ENCODE peak calls at places on chromosome 10, in six cellular contexts. One of them, this sample, is unnamed.

GRCh38 chr10:131113892-131114291 is 197.6 kb downstream of the TCERG1L start:
- DNase-seq in posterior vena cava: no peak
- DNase-seq in dorsolateral prefrontal cortex: no peak
- DNase-seq in amniotic stem cell: no peak
- DNase-seq in RPMI7951: no peak
- DNase-seq in OCI-M1: no peak
- DNase-seq in this sample: no peak

GRCh38 chr10:107554351-107554750 is 389.8 kb upstream of the SORCS1 start:
- DNase-seq in amniotic stem cell: no peak
- DNase-seq in dorsolateral prefrontal cortex: no peak
- DNase-seq in OCI-M1: no peak
- DNase-seq in posterior vena cava: no peak
- DNase-seq in RPMI7951: no peak
- DNase-seq in this sample: no peak

GRCh38 chr10:106392781-106393180 is 771.7 kb downstream of the SORCS1 start:
- DNase-seq in OCI-M1: no peak
- DNase-seq in amniotic stem cell: no peak
- DNase-seq in dorsolateral prefrontal cortex: no peak
- DNase-seq in RPMI7951: no peak
- DNase-seq in posterior vena cava: no peak
- DNase-seq in this sample: no peak

GRCh38 chr10:52741851-52742250 is 30.7 kb downstream of the MBL2 start:
- DNase-seq in dorsolateral prefrontal cortex: no peak
- DNase-seq in amniotic stem cell: no peak
- DNase-seq in RPMI7951: no peak
- DNase-seq in OCI-M1: no peak
- DNase-seq in posterior vena cava: no peak
- DNase-seq in this sample: no peak

GRCh38 chr10:132251928-132252327 is 55.8 kb downstream of the STK32C start:
- DNase-seq in posterior vena cava: no peak
- DNase-seq in dorsolateral prefrontal cortex: no peak
- DNase-seq in OCI-M1: no peak
- DNase-seq in RPMI7951: no peak
- DNase-seq in amniotic stem cell: no peak
- DNase-seq in this sample: no peak

GRCh38 chr10:76115131-76115470 is 683.7 kb downstream of the LRMDA start:
- DNase-seq in amniotic stem cell: no peak
- DNase-seq in dorsolateral prefrontal cortex: no peak
- DNase-seq in OCI-M1: no peak
- DNase-seq in RPMI7951: no peak
- DNase-seq in posterior vena cava: no peak
- DNase-seq in this sample: no peak

GRCh38 chr10:17923728-17924127 is 28.0 kb upstream of the SLC39A12 start:
- DNase-seq in dorsolateral prefrontal cortex: no peak
- DNase-seq in OCI-M1: no peak
- DNase-seq in posterior vena cava: no peak
- DNase-seq in amniotic stem cell: peak; percentile 71
- DNase-seq in RPMI7951: peak; percentile 77
- DNase-seq in this sample: peak; percentile 87

GRCh38 chr10:30231071-30231652 is 117.9 kb downstream of the MTPAP start:
- DNase-seq in OCI-M1: no peak
- DNase-seq in amniotic stem cell: no peak
- DNase-seq in dorsolateral prefrontal cortex: no peak
- DNase-seq in RPMI7951: no peak
- DNase-seq in posterior vena cava: no peak
- DNase-seq in this sample: no peak

GRCh38 chr10:85111271-85111670 is 782.9 kb downstream of the CCSER2 start:
- DNase-seq in dorsolateral prefrontal cortex: no peak
- DNase-seq in OCI-M1: no peak
- DNase-seq in amniotic stem cell: no peak
- DNase-seq in posterior vena cava: no peak
- DNase-seq in RPMI7951: no peak
- DNase-seq in this sample: no peak

GRCh38 chr10:117241541-117242462 is 888 bp downstream of the SLC18A2 start:
- DNase-seq in posterior vena cava: no peak
- DNase-seq in dorsolateral prefrontal cortex: no peak
- DNase-seq in RPMI7951: no peak
- DNase-seq in amniotic stem cell: no peak
- DNase-seq in OCI-M1: peak; percentile 62
- DNase-seq in this sample: no peak

GRCh38 chr10:110394898-110395297 is 90.2 kb upstream of the SMNDC1 start:
- DNase-seq in OCI-M1: no peak
- DNase-seq in dorsolateral prefrontal cortex: no peak
- DNase-seq in posterior vena cava: no peak
- DNase-seq in amniotic stem cell: no peak
- DNase-seq in RPMI7951: no peak
- DNase-seq in this sample: no peak